ENCODE peak calls at places on chromosomes 2 and 18, in four cellular contexts. M, N, T and J are unnamed samples.

GRCh38 chr2:28398101-28398834 is 5.6 kb downstream of the FOSL2 start:
- DNase-seq in M (peak; percentile 79), N (no peak), T (peak; percentile 69), J (peak; percentile 93)

GRCh38 chr2:152054593-152054992 is 44.3 kb downstream of the CACNB4 start:
- DNase-seq in M (no peak), N (peak; percentile 81), T (peak; percentile 95), J (peak; percentile 69)

GRCh38 chr2:25402477-25402876 is 60.8 kb upstream of the DNMT3A start:
- DNase-seq in M (no peak), N (no peak), T (no peak), J (no peak)

GRCh38 chr18:9025104-9025838 is 77.2 kb upstream of the NDUFV2 start:
- DNase-seq in M (no peak), N (no peak), T (peak; percentile 78), J (no peak)

GRCh38 chr18:76875390-76876330 is 53.3 kb downstream of the ZNF236 start:
- DNase-seq in M (no peak), N (peak; percentile 62), T (peak; percentile 11), J (peak; percentile 37)

GRCh38 chr2:120371969-120372625 is 26.2 kb downstream of the INHBB start:
- DNase-seq in M (no peak), N (no peak), T (no peak), J (no peak)

GRCh38 chr18:12463191-12463590 is 55.5 kb downstream of the PRELID3A start:
- DNase-seq in M (no peak), N (no peak), T (no peak), J (no peak)

GRCh38 chr2:138269726-138270125 is 231.8 kb upstream of the SPOPL start:
- DNase-seq in M (no peak), N (no peak), T (peak; percentile 71), J (no peak)

GRCh38 chr2:163191372-163191771 is 352.8 kb upstream of the KCNH7 start:
- DNase-seq in M (no peak), N (peak; percentile 66), T (peak; percentile 42), J (peak; percentile 56)

GRCh38 chr2:100957971-100958653 is 44.0 kb upstream of the RPL31 start:
- DNase-seq in M (peak; percentile 79), N (no peak), T (peak; percentile 95), J (peak; percentile 32)

GRCh38 chr2:8203354-8203753 is 478.5 kb upstream of the ID2 start:
- DNase-seq in M (no peak), N (no peak), T (no peak), J (no peak)

GRCh38 chr18:79962311-79962710 is 2.1 kb upstream of the HSBP1L1 start:
- DNase-seq in M (no peak), N (no peak), T (peak; percentile 84), J (no peak)
- H3K4me3 ChIP-seq in M (no peak overlapping the region), N (no peak overlapping the region), T (no peak overlapping the region), J (no peak overlapping the region)

DNA sequence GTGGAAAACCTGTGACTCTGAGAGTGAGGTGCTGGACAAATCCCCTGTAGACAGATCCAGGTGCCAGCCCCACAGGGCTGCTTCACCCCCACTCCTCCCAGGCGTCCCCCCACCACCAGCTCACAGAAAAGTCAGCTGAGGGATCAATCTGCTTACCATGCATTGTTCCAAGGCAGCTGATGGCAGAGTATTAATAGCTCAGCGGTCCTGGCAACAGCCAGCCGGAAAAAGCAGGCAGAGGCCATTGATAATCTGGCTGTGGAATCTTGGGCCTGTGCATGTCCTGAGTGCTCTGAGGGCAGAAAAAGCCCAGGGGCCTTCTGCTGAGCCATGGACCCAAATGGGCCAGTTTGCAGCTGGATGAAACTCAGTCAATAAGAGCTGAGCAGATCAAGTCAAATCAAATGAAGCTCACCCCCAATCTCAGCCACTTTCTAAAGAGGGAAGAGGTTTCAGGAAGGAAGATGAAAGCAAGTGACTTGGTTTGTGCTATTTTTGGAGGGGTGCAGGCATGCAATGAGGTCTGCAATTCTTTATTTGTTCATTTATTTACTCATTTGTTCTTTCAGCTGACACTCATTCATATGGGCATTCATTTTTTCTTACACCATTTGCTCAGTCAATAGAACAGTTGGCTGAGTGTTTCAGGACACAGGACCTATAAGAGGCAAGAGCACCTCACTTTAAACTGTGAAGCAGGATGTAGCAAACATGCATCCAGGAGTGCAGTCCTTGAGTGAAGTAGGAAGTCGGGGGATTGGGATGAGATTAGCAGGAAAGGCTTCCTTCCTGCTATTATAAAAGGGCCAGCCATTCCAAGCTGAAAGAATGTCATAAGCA is 63.5 kb downstream of the GYPC start:
- DNase-seq in M (no peak), N (no peak), T (no peak), J (no peak)
- H3K4me3 ChIP-seq in M (no peak overlapping the region), N (no peak overlapping the region), T (no peak overlapping the region), J (no peak overlapping the region)

DNA sequence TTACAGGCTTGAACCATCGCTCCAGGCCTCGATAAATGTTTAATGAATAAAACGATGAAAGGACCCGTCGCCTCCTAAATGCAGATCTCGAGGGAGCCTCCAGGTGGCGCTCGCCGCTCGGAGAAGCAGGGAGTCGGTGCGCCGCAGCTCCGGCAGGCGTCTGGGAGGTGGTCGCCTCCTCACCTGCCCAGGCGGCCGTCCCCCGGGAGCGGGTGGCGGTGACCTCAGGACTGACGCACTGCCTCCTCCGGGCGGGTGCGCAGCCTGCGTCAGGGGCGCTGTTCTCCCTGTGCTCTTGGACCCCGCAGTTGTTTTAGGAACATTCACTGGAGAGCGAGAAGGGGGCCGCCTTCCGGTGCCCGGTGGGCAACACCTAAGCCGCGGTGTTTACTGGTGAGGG is 38.6 kb upstream of the POLE4 start:
- DNase-seq in M (peak; percentile 26), N (peak; percentile 68), T (peak; percentile 31), J (peak; percentile 49)
- H3K4me3 ChIP-seq in M (peak overlapping the region; percentile 56), N (no peak overlapping the region), T (peak overlapping the region; percentile 45), J (peak overlapping the region; percentile 58)

GRCh38 chr2:11724151-11724550 is 22.3 kb upstream of the LPIN1 start:
- DNase-seq in M (no peak), N (no peak), T (no peak), J (no peak)
- H3K4me3 ChIP-seq in M (no peak overlapping the region), N (no peak overlapping the region), T (no peak overlapping the region), J (no peak overlapping the region)

GRCh38 chr2:72864500-72864899 is 22.7 kb upstream of the SPR start:
- DNase-seq in M (no peak), N (no peak), T (peak; percentile 78), J (peak; percentile 17)

GRCh38 chr2:72862239-72862988 is 24.8 kb upstream of the SPR start:
- DNase-seq in M (peak; percentile 78), N (peak; percentile 90), T (peak; percentile 77), J (peak; percentile 86)

GRCh38 chr2:72859831-72860262 is 27.4 kb upstream of the SPR start:
- DNase-seq in M (peak; percentile 26), N (peak; percentile 63), T (peak; percentile 38), J (peak; percentile 64)

GRCh38 chr2:72863046-72863445 is 24.2 kb upstream of the SPR start:
- DNase-seq in M (no peak), N (no peak), T (no peak), J (no peak)
- H3K4me3 ChIP-seq in M (no peak overlapping the region), N (no peak overlapping the region), T (peak overlapping the region; percentile 22), J (no peak overlapping the region)

DNA sequence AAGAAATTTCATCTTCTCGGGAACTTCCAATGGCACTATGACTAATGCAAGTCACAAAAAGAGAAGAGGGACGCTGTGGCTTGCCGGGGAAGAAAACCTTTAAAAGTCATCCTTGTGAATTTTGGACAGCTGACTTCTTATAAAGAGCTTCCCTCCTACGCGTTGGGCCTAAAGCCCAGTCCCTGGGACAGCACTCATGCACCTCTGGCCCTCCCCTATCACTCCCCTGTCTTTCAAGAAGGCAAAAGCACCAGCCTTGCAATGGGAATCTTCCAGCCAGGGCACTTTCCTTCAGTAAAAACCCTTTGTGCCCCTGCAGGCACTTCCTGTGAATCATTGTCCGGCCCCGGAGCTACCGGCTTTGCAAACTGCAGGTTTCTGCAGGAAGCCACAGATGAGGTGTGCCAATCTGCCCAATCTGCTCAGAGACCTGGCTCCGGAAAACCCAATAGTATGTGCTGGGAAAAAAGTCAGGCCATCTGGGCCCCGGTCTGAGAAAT is 7.1 kb downstream of the MREG start:
- DNase-seq in M (no peak), N (peak; percentile 89), T (peak; percentile 63), J (no peak)
- H3K4me3 ChIP-seq in M (no peak overlapping the region), N (no peak overlapping the region), T (no peak overlapping the region), J (no peak overlapping the region)

DNA sequence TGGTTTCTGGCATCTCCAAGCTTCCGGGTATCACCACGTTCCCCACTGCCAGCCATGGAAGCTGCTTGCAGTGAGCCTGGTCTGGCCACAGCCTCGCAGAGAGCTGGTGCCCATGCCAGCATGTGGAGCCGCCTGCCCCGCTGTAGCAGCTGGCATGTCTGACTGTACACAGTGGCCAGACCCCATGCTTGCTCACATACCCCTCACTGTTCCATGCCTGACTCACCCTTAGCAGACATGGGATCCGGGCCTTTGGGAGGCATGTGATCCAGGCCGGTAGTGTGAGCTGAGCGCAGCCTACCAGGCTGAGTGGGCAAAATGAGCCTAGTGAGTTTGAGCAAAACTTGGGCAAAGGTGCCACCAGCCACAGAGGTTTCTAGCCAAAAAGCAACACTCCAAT is 18.8 kb upstream of the RPRD1A start:
- DNase-seq in M (no peak), N (no peak), T (no peak), J (no peak)
- H3K4me3 ChIP-seq in M (no peak overlapping the region), N (no peak overlapping the region), T (no peak overlapping the region), J (no peak overlapping the region)

DNA sequence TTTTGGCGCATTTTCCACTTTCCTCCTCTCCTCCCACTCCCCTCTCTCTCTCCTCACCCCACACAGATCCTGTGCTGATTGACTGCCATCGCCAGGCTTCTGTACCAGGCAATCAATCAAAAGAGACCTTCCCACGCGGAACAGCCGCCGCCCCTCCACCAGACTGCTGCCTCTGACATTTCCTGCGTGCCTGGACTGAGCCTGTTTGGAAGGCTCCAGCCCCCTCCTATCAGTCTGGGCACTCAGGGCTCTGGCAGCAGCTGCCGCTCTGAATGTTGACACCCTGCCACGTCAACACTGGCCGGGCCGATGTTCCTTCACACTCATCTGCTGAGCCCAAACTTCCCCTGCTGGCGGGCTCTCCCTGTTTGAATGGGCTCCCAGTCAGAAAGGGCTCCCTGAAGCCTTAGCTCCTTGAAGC is 467.7 kb downstream of the EPHA4 start:
- DNase-seq in M (peak; percentile 49), N (no peak), T (peak; percentile 73), J (peak; percentile 52)
- H3K4me3 ChIP-seq in M (peak overlapping the region; percentile 5), N (no peak overlapping the region), T (no peak overlapping the region), J (no peak overlapping the region)